ENCODE peak calls at places on chromosomes 6 and 20, in nine cellular contexts. P is brain microvascular endothelial cell, G is A549, B is psoas muscle, A is fibroblast of the aortic adventitia, F is fibroblast of lung, V is tibial artery, Z is heart left ventricle, S is AG04450. D is an unnamed sample.

GRCh38 chr6:167420177-167420576 is 95.3 kb downstream of the TTLL2 start:
- DNase-seq in G (no peak), S (no peak), V (no peak), B (no peak), Z (no peak), F (no peak), P (no peak), A (no peak), D (no peak)

GRCh38 chr6:3135668-3136297 is 17.3 kb downstream of the BPHL start:
- DNase-seq in V (no peak), G (no peak), B (no peak), F (no peak), Z (no peak), P (no peak), A (no peak), S (no peak), D (no peak)

GRCh38 chr6:149317656-149318571 is at the start of gene TAB2:
- DNase-seq in P (no peak), B (peak; percentile 72), Z (peak; percentile 68), V (peak; percentile 78), F (no peak), S (no peak), A (no peak), G (peak; percentile 18), D (peak; percentile 23)

GRCh38 chr6:139490482-139490881 is 116.0 kb upstream of the CITED2 start:
- DNase-seq in V (no peak), G (peak; percentile 7), Z (no peak), A (peak; percentile 22), B (no peak), F (peak; percentile 51), S (no peak), P (no peak), D (no peak)

GRCh38 chr6:4732691-4733315 is 43.4 kb upstream of the CDYL start:
- DNase-seq in P (peak; percentile 96), V (no peak), Z (peak; percentile 77), A (peak; percentile 81), B (peak; percentile 63), F (peak; percentile 85), S (peak; percentile 66), G (peak; percentile 82), D (peak; percentile 90)

GRCh38 chr6:118097576-118097975 is 190.5 kb downstream of the SLC35F1 start:
- DNase-seq in P (no peak), S (no peak), B (no peak), V (no peak), F (no peak), A (no peak), Z (no peak), G (no peak), D (no peak)

GRCh38 chr6:113011803-113012202 is 664.7 kb downstream of the RFPL4B start:
- DNase-seq in Z (no peak), P (no peak), G (no peak), B (no peak), A (peak; percentile 90), S (no peak), V (no peak), F (peak; percentile 91), D (peak; percentile 13)

GRCh38 chr6:12803486-12803885 is 86.9 kb downstream of the PHACTR1 start:
- DNase-seq in S (no peak), B (no peak), V (no peak), P (no peak), Z (no peak), A (no peak), F (no peak), G (no peak), D (no peak)

DNA sequence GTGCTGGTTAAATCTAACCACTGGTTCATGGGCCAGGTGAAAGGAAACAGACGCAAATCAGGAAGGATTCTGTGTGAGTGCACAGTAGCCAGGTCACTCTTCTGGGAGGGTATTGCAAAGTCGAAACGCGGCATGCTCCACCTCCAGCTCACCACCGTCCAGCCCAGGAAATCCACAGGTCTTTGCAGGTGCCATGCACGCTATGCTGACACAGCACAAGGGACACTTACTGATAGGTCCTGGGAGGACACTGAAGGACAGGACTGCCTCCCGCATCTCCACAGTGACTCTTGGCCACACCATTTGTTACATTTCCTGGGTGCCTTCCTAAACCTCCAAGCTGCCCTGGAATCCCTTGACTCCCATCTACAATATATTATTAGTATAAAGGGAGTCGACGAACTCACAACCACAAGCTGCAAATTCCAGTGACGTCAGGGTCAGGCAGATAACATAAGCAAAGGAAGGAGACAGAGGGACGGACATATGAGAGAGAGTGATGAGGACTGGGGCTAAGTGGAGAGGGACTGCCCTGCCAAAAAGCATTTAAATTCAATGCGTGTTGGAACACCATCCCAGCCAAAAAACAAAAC is 106.9 kb downstream of the JPH2 start:
- DNase-seq in A (peak; percentile 45), B (no peak), Z (no peak), F (peak; percentile 74), S (no peak), G (no peak), V (no peak), P (peak; percentile 43), D (no peak)
- H3K4me3 ChIP-seq in A (no peak overlapping the region), B (no peak overlapping the region), Z (no peak overlapping the region), F (no peak overlapping the region), S (no peak overlapping the region), G (no peak overlapping the region), V (no peak overlapping the region), P (no peak overlapping the region), D (no peak overlapping the region)

GRCh38 chr6:169229611-169230321 is 23.9 kb downstream of the THBS2 start:
- DNase-seq in F (no peak), G (no peak), S (no peak), A (peak; percentile 72), Z (no peak), B (no peak), V (no peak), P (no peak), D (peak; percentile 35)

GRCh38 chr6:169231790-169232506 is 21.7 kb downstream of the THBS2 start:
- DNase-seq in A (no peak), V (no peak), P (no peak), G (no peak), S (no peak), Z (no peak), F (no peak), B (no peak), D (no peak)

GRCh38 chr6:169230322-169230665 is 23.4 kb downstream of the THBS2 start:
- DNase-seq in A (no peak), Z (no peak), S (no peak), P (no peak), G (no peak), V (no peak), B (no peak), F (no peak), D (no peak)

GRCh38 chr6:169232507-169232931 is 21.1 kb downstream of the THBS2 start:
- DNase-seq in G (no peak), P (no peak), A (no peak), Z (no peak), B (no peak), S (no peak), F (no peak), V (no peak), D (no peak)

DNA sequence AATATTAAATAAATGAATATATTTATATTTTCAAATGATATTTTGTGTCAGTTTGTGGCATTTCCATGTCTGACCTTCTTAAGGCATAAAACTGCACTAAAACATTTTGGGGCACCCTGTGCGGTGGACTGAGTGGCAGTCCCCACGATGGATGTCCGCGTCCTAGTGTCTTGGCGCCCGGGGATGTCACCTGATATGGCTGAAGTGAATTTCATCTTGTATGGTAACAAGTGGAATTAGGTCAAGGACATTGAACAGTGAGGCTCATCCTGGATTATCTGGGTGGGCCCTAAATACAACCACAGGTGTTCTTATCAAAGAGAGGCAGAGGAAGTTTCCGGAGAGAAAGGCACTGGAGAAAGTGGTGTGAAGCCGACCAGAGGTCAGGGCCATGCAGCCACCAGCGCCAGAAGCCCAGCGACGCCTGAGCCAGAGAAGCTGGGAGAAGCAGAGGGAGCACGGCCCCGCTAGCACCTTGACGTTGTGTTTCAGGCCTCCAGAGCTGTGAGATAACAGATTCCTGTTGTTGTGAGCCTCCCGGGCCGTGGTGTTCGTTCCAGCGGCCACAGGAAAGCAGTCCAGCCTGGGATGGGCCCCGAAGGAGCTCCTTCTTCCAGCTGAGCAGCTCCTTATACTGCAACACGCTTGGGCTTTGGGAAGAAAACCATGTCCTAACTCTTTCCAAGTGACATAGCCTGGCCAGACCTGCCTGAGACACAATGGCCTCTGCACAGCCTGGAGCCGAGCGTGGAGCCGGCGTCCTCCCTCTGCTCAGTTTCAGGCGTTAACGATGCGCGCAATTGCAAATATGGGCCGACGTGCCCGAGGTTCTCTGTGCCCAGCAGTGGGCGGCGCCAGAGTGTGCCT is 22.5 kb downstream of the THBS2 start:
- DNase-seq in S (no peak), V (peak; percentile 69), Z (no peak), F (no peak), P (no peak), G (no peak), A (no peak), B (no peak), D (no peak)
- TF ChIP-seq CTCF in S (no peak), V (no peak), Z (no peak), F (no peak), P (no peak), G (no peak), A (no peak), B (no peak), D (no peak)

GRCh38 chr20:64049060-64049886 is at the start of gene SOX18:
- DNase-seq in Z (no peak), B (no peak), P (no peak), A (peak; percentile 18), F (peak; percentile 26), V (no peak), G (peak; percentile 59), S (no peak), D (no peak)
- H3K4me3 ChIP-seq in Z (peak within 1 kb of the TSS; percentile 52), B (peak within 1 kb of the TSS; percentile 57), P (no peak within 1 kb of the TSS), A (peak within 1 kb of the TSS; percentile 31), F (no peak within 1 kb of the TSS), V (peak within 1 kb of the TSS; percentile 32), G (peak within 1 kb of the TSS; percentile 67), S (no peak within 1 kb of the TSS), D (no peak within 1 kb of the TSS)

DNA sequence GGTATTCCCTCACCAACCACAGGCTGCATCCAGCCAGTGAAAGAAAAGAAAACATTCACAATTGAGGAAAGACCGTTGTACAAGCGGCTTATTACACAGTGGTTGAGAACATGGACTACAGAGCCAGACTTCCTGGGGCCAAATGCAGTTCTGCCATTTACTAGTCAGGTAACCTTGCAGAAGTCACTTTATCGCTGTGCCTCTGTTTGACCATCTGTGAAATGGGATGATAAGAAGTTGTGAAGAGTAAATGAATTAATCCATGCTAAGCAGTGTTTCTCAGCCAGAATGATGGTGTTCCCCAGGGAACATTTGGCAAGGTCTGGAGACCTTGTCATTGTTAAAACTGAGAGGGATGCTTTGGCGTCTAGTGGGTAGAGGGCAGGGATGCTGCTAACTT is 14.8 kb downstream of the ARHGAP40 start:
- DNase-seq in Z (no peak), G (no peak), S (no peak), P (no peak), A (no peak), F (no peak), V (no peak), B (no peak), D (no peak)
- TF ChIP-seq CTCF in Z (no peak), G (no peak), S (no peak), P (no peak), A (no peak), F (no peak), V (no peak), B (no peak), D (no peak)

GRCh38 chr6:34154668-34155447 is 9.0 kb upstream of the GRM4 start:
- DNase-seq in G (peak; percentile 22), P (peak; percentile 21), V (peak; percentile 66), Z (peak; percentile 79), S (no peak), A (peak; percentile 32), B (peak; percentile 67), F (peak; percentile 32), D (peak; percentile 19)
- H3K4me3 ChIP-seq in G (peak overlapping the region; percentile 30), P (peak overlapping the region; percentile 20), V (no peak overlapping the region), Z (no peak overlapping the region), S (peak overlapping the region; percentile 42), A (peak overlapping the region; percentile 45), B (peak overlapping the region; percentile 25), F (no peak overlapping the region), D (no peak overlapping the region)

GRCh38 chr6:93447874-93448273 is 28.5 kb upstream of the EPHA7 start:
- DNase-seq in F (no peak), A (no peak), Z (no peak), B (no peak), G (no peak), V (no peak), P (peak; percentile 15), S (no peak), D (no peak)
- TF ChIP-seq CTCF in F (no peak), A (no peak), Z (no peak), B (no peak), G (no peak), V (no peak), P (peak; percentile 10), S (no peak), D (peak; percentile 11)

D was measured in astrocyte of the spinal cord.